ENCODE peak calls at places on chromosomes 7 and 10, in ten cellular contexts. Y is activated CD8-positive, alpha-beta memory T cell treated with anti-CD3 and anti-CD28 coated beads for 4 hours; C is MM.1S; F is GM12891; W is naive thymus-derived CD8-positive, alpha-beta T cell; D is DMS 273 treated with DMSO at 0.1 percent for 48 hours; G is NCI-H1694; Z is SK-N-SH; B is central memory CD4-positive, alpha-beta T cell; S is KBM-7. M is an unnamed sample.

GRCh38 chr7:23196306-23196705 is 14.5 kb downstream of the NUP42 start:
- DNase-seq in Z (no peak), F (no peak), G (no peak), C (no peak), S (no peak), Y (no peak), D (no peak), W (no peak), B (no peak), M (no peak)

GRCh38 chr10:130179640-130180039 is 43.4 kb downstream of the GLRX3 start:
- DNase-seq in B (peak; percentile 34), W (peak; percentile 69), F (no peak), G (peak; percentile 5), Y (no peak), Z (peak; percentile 47), C (peak; percentile 68), S (peak; percentile 60), D (no peak), M (no peak)

GRCh38 chr10:75632750-75633462 is 201.5 kb downstream of the LRMDA start:
- DNase-seq in D (no peak), C (no peak), W (no peak), S (no peak), Y (no peak), B (no peak), G (no peak), Z (no peak), F (no peak), M (no peak)

GRCh38 chr10:126565871-126566270 is 104.6 kb downstream of the C10orf90 start:
- DNase-seq in D (no peak), G (no peak), F (no peak), Y (no peak), B (no peak), S (no peak), W (no peak), Z (no peak), C (no peak), M (no peak)

GRCh38 chr10:87589653-87590052 is 70.0 kb upstream of the PAPSS2 start:
- DNase-seq in C (no peak), G (no peak), F (no peak), B (no peak), Z (no peak), Y (no peak), S (no peak), D (no peak), W (no peak), M (no peak)

GRCh38 chr7:47292832-47293309 is 289.0 kb downstream of the TNS3 start:
- DNase-seq in C (no peak), F (no peak), S (no peak), B (no peak), W (no peak), D (no peak), Y (no peak), Z (no peak), G (no peak), M (no peak)

GRCh38 chr7:92013611-92014010 is 72.9 kb downstream of the AKAP9 start:
- DNase-seq in W (no peak), Z (no peak), F (no peak), Y (no peak), C (no peak), B (no peak), S (no peak), G (no peak), D (no peak), M (no peak)

GRCh38 chr7:106640368-106641141 is 20.4 kb downstream of the CCDC71L start:
- DNase-seq in B (no peak), C (no peak), G (no peak), F (no peak), W (no peak), D (no peak), Z (no peak), S (no peak), Y (no peak), M (no peak)

M was measured in hypothalamus.